ENCODE peak calls at places on chromosomes 7 and 10, in nine cellular contexts. B is type B pancreatic cell; P is adrenal gland; I is AG04450; O is mesothelial cell of epicardium; C is DND-41; M is AG09319; R is CD4-positive, alpha-beta T cell; E is HCT116. Z is an unnamed sample.

GRCh38 chr10:133159950-133160812 is at the start of gene KNDC1:
- DNase-seq in P (peak; percentile 74), I (no peak), R (no peak), B (peak; percentile 70), E (no peak), M (no peak), O (no peak), C (no peak), Z (peak; percentile 75)

GRCh38 chr10:69899727-69900595 is 98.3 kb downstream of the COL13A1 start:
- DNase-seq in P (no peak), R (no peak), O (no peak), I (no peak), E (no peak), C (no peak), M (no peak), B (no peak), Z (no peak)

GRCh38 chr10:55820071-55820470 is 541.0 kb downstream of the ZWINT start:
- DNase-seq in P (no peak), R (no peak), O (no peak), E (no peak), C (no peak), B (no peak), M (no peak), I (no peak), Z (no peak)

GRCh38 chr7:133771778-133772421 is 355.2 kb upstream of the LRGUK start:
- DNase-seq in C (no peak), I (no peak), O (no peak), P (no peak), E (no peak), B (no peak), R (no peak), M (no peak), Z (no peak)

GRCh38 chr7:155027879-155028278 is 25.0 kb upstream of the PAXIP1 start:
- DNase-seq in P (no peak), E (no peak), I (no peak), R (no peak), O (no peak), M (no peak), C (no peak), B (no peak), Z (no peak)

GRCh38 chr7:40799-41750 is 151.3 kb upstream of the FAM20C start:
- DNase-seq in P (peak; percentile 41), O (peak; percentile 26), I (no peak), M (no peak), R (no peak), C (no peak), E (no peak), B (peak; percentile 55), Z (no peak)

GRCh38 chr10:110612073-110612472 is 32.1 kb upstream of the RBM20 start:
- DNase-seq in C (no peak), B (no peak), E (no peak), M (no peak), P (no peak), O (no peak), R (no peak), I (no peak), Z (no peak)

GRCh38 chr10:381805-382204 is 246.6 kb downstream of the ZMYND11 start:
- DNase-seq in B (no peak), I (no peak), M (no peak), C (no peak), P (peak; percentile 39), R (no peak), O (no peak), E (no peak), Z (no peak)

GRCh38 chr7:45564485-45564884 is 9.7 kb upstream of the ADCY1 start:
- DNase-seq in B (no peak), I (no peak), E (no peak), P (no peak), C (no peak), R (no peak), O (no peak), M (no peak), Z (no peak)

GRCh38 chr7:153934629-153935028 is 117.6 kb upstream of the DPP6 start:
- DNase-seq in B (no peak), M (no peak), C (no peak), E (no peak), O (no peak), R (no peak), P (peak; percentile 75), I (no peak), Z (no peak)

GRCh38 chr10:62972103-62972502 is 155.9 kb upstream of the EGR2 start:
- DNase-seq in O (no peak), P (no peak), M (no peak), E (no peak), C (no peak), B (no peak), R (no peak), I (no peak), Z (no peak)

GRCh38 chr10:18665815-18666558 is 6.8 kb downstream of the ARL5B start:
- DNase-seq in O (no peak), B (no peak), I (no peak), R (no peak), M (no peak), C (no peak), E (no peak), P (no peak), Z (no peak)

GRCh38 chr10:44390585-44391072 is 5.7 kb upstream of the CXCL12 start:
- DNase-seq in E (no peak), R (no peak), I (no peak), B (peak; percentile 48), C (no peak), P (peak; percentile 38), O (no peak), M (no peak), Z (no peak)

GRCh38 chr7:132182992-132183391 is 393.3 kb downstream of the PLXNA4 start:
- DNase-seq in P (no peak), O (no peak), B (no peak), E (no peak), M (no peak), R (no peak), C (no peak), I (no peak), Z (no peak)

GRCh38 chr10:71985542-71986250 is 21.5 kb downstream of the CHST3 start:
- DNase-seq in R (no peak), B (no peak), I (no peak), M (no peak), P (peak; percentile 88), E (no peak), O (no peak), C (no peak), Z (no peak)

GRCh38 chr7:17062433-17063383 is 180.9 kb upstream of the AGR3 start:
- DNase-seq in O (no peak), E (no peak), M (no peak), R (no peak), P (no peak), C (no peak), I (no peak), B (no peak), Z (no peak)

GRCh38 chr7:38411404-38411803 is 138.0 kb upstream of the TARP start:
- DNase-seq in R (no peak), O (no peak), P (no peak), I (no peak), E (peak; percentile 21), C (no peak), B (no peak), M (no peak), Z (no peak)

GRCh38 chr10:14466256-14466655 is 135.5 kb upstream of the FRMD4A start:
- DNase-seq in R (no peak), C (no peak), M (no peak), I (no peak), E (no peak), B (no peak), O (no peak), P (no peak), Z (no peak)

GRCh38 chr7:81330108-81330507 is 411.3 kb upstream of the SEMA3C start:
- DNase-seq in P (no peak), O (no peak), M (no peak), C (no peak), E (no peak), I (no peak), R (no peak), B (no peak), Z (no peak)

GRCh38 chr7:158229945-158230344 is 357.7 kb downstream of the PTPRN2 start:
- DNase-seq in O (no peak), R (no peak), E (no peak), I (no peak), P (no peak), B (no peak), C (no peak), M (no peak), Z (no peak)
- TF ChIP-seq CTCF in O (no peak), R (no peak), E (no peak), I (no peak), P (no peak), B (no peak), C (no peak), M (no peak), Z (no peak)

DNA sequence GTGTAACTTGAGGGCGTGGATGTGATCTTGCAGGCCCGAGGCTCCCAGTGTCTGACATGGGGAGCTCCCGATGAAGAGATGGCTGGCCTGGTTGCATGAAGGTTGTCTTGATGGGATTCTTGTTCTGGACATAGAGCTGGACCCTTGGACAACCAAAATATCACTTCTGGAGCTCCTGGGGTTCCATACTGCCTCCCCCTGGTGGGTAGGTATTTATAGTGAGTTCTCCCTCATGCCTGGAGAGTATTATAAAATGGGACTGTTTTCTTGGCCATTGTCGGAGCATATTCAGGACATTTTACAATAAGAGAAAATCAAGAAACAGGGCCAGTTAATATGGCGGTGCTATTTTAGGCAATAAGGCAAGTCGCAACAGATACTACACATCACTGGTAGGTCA is 32.6 kb upstream of the GIMAP8 start:
- DNase-seq in M (no peak), C (peak; percentile 3), O (no peak), E (no peak), I (no peak), B (no peak), P (peak; percentile 38), R (no peak), Z (no peak)
- TF ChIP-seq CTCF in M (no peak), C (peak; percentile 32), O (no peak), E (peak; percentile 41), I (peak; percentile 2), B (no peak), P (no peak), R (no peak), Z (no peak)

GRCh38 chr7:24075426-24075810 is 208.6 kb upstream of the NPY start:
- DNase-seq in E (no peak), P (no peak), R (no peak), M (no peak), I (no peak), O (no peak), B (no peak), C (no peak), Z (no peak)
- TF ChIP-seq CTCF in E (no peak), P (no peak), R (no peak), M (no peak), I (no peak), O (no peak), B (no peak), C (no peak), Z (no peak)

GRCh38 chr10:84344560-84344959 is 16.2 kb downstream of the CCSER2 start:
- DNase-seq in B (no peak), E (no peak), C (peak; percentile 43), I (no peak), R (no peak), P (no peak), M (no peak), O (no peak), Z (no peak)
- TF ChIP-seq CTCF in B (no peak), E (no peak), C (no peak), I (no peak), R (no peak), P (no peak), M (no peak), O (no peak), Z (no peak)